ENCODE peak calls at places on chromosomes 16 and 17, in five cellular contexts. G is testis, I is heart right ventricle, H is breast epithelium, U is ascending aorta. P is an unnamed sample.

GRCh38 chr16:28291651-28292626 is at the start of gene SBK1:
- DNase-seq in G (peak), I (peak), H (peak), U (peak), P (peak)

GRCh38 chr17:68656666-68657065 is 55.5 kb upstream of the FAM20A start:
- DNase-seq in G (peak), I (no peak), H (no peak), U (no peak), P (no peak)

GRCh38 chr17:51152766-51153209 is 571 bp upstream of the NME1 start:
- DNase-seq in G (peak), I (no peak), H (peak), U (no peak), P (no peak)

GRCh38 chr17:68646626-68647526 is 45.7 kb upstream of the FAM20A start:
- DNase-seq in G (no peak), I (no peak), H (no peak), U (no peak), P (no peak)

GRCh38 chr17:66307257-66307656 is 4.8 kb downstream of the PRKCA start:
- DNase-seq in G (no peak), I (no peak), H (no peak), U (no peak), P (no peak)

GRCh38 chr16:2690852-2691251 is 8.5 kb downstream of the KCTD5 start:
- DNase-seq in G (no peak), I (no peak), H (no peak), U (no peak), P (no peak)

GRCh38 chr16:79609861-79610260 is 9.3 kb upstream of the MAF start:
- DNase-seq in G (no peak), I (no peak), H (no peak), U (no peak), P (no peak)

GRCh38 chr16:27491894-27492587 is 57.7 kb downstream of the GTF3C1 start:
- DNase-seq in G (no peak), I (no peak), H (no peak), U (no peak), P (no peak)

GRCh38 chr17:35372846-35373531 is 432 bp downstream of the SLFN11 start:
- DNase-seq in G (no peak), I (no peak), H (no peak), U (no peak), P (peak)

GRCh38 chr16:30473231-30474061 is 904 bp downstream of the ITGAL start:
- DNase-seq in G (no peak), I (no peak), H (no peak), U (no peak), P (no peak)

GRCh38 chr17:14776791-14777190 is 475.9 kb downstream of the HS3ST3B1 start:
- DNase-seq in G (no peak), I (no peak), H (no peak), U (no peak), P (peak)

GRCh38 chr17:57085448-57086068 is 512 bp downstream of the AKAP1 start:
- DNase-seq in G (peak), I (peak), H (no peak), U (peak), P (peak)

GRCh38 chr16:54657058-54657708 is 273.5 kb upstream of the IRX5 start:
- DNase-seq in G (peak), I (no peak), H (peak), U (peak), P (peak)

GRCh38 chr17:50684612-50685333 is 22.9 kb downstream of the ANKRD40 start:
- DNase-seq in G (no peak), I (no peak), H (no peak), U (no peak), P (no peak)

GRCh38 chr16:31081428-31082351 is 7.1 kb downstream of the PRSS53 start:
- DNase-seq in G (no peak), I (no peak), H (no peak), U (no peak), P (no peak)

GRCh38 chr16:228151-228855 is 946 bp downstream of the LUC7L start:
- DNase-seq in G (no peak), I (no peak), H (no peak), U (no peak), P (peak)

DNA sequence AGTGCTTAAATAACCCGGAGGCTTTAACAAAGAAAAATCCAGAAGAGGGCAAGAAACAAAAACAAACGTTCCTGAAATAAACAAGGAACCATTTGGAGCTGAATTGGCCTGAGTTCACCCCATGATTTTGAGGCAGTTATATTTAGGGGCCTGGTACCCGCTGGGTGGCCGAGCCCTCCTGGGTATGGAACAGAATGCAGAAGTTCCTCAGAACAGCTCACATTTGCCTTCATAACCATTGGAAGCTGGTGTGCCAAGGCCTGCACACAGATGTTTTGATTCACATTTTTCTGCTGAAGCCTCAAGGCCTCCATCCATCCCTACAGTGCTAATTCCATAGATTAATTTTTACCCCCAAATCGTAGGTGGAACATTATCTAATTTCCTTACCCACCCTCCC is 3.3 kb upstream of the ZFHX3 start:
- DNase-seq in G (no peak), I (no peak), H (no peak), U (no peak), P (no peak)
- TF ChIP-seq CTCF in G (no peak), I (no peak), H (no peak), U (no peak), P (no peak)

DNA sequence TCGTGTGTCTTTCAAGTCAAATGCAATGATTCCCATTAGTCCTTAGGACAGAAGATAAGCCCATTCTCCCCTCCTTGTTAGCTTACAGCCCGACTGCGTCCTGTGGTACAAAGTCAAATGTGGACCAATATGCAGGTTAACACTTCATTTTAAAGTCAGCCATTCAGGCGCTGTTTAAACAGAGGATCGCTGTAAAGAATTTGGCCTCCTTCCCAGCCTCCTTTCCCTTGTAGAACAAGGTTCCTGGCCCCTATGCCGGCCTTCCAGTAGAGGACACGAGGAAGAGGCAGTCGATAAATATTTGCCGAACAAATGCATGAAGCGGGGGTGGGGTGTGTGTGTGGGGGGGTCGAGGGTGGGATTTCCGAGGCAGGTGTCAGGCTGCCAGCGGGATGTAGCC is 4.3 kb downstream of the SDK2 start:
- DNase-seq in G (no peak), I (no peak), H (no peak), U (no peak), P (no peak)
- H3K27ac ChIP-seq in G (no peak), I (no peak), H (no peak), U (peak), P (no peak)

GRCh38 chr17:43540821-43541674 is 5.1 kb downstream of the ETV4 start:
- DNase-seq in G (no peak), I (no peak), H (no peak), U (no peak), P (no peak)
- TF ChIP-seq CTCF in G (no peak), I (no peak), H (no peak), U (no peak), P (no peak)

GRCh38 chr17:37294888-37295287 is 80.9 kb upstream of the C17orf78 start:
- DNase-seq in G (no peak), I (no peak), H (no peak), U (no peak), P (no peak)

GRCh38 chr17:37299257-37299985 is 76.4 kb upstream of the C17orf78 start:
- DNase-seq in G (peak), I (no peak), H (no peak), U (no peak), P (no peak)

GRCh38 chr17:37291351-37291750 is 84.4 kb upstream of the C17orf78 start:
- DNase-seq in G (no peak), I (no peak), H (no peak), U (no peak), P (no peak)

GRCh38 chr17:37292429-37293139 is 83.2 kb upstream of the C17orf78 start:
- DNase-seq in G (no peak), I (no peak), H (no peak), U (no peak), P (no peak)

DNA sequence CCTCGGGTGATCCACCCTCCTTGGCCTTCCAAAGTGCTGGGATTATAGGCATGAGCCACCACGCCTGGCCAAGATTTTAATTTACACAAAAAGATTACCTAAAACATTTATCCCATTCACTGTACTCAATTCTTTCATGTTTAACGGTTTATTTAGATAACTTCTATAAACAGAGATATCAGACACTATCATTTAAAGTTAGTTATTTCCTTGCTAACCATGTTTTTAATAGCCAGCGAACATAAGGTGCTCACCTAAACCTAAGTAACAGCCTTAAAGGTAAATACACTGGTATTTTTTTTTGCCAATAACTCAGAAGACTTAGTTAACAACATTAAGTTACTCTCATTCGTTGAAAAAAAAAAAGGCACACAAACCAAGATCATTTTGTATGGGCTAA is 82.0 kb upstream of the C17orf78 start:
- DNase-seq in G (no peak), I (no peak), H (no peak), U (no peak), P (no peak)
- H3K27ac ChIP-seq in G (no peak), I (no peak), H (no peak), U (no peak), P (no peak)

DNA sequence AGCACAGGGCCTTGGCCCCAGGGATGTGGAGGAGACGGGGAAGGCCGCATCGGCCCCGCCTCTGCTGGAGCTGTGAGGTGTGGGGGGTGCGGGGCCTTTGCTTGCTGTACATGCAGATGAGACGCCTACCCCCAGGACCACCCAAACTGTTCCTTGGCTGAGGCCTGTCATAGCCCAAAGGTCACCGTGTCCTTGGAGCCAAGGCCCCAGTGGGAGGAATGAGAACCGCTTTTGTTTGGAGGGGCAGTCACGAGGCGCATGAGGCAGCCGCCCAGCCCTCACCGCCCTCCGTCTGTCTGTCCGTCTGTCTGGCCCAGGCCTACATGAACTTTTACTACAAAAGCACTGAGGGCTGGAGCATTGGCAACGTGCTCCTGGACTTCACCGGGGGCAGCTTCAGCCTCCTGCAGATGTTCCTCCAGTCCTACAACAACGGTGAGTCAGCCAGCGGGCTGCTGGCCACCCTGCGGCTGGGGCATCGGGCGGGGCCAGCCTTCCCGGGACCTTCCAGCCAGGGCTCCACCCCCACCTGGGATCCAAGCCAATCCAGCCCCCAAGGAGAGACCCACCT is 8.8 kb downstream of the TAX1BP3 start:
- DNase-seq in G (peak), I (peak), H (peak), U (peak), P (peak)
- TF ChIP-seq CTCF in G (peak), I (peak), H (no peak), U (peak), P (no peak)

DNA sequence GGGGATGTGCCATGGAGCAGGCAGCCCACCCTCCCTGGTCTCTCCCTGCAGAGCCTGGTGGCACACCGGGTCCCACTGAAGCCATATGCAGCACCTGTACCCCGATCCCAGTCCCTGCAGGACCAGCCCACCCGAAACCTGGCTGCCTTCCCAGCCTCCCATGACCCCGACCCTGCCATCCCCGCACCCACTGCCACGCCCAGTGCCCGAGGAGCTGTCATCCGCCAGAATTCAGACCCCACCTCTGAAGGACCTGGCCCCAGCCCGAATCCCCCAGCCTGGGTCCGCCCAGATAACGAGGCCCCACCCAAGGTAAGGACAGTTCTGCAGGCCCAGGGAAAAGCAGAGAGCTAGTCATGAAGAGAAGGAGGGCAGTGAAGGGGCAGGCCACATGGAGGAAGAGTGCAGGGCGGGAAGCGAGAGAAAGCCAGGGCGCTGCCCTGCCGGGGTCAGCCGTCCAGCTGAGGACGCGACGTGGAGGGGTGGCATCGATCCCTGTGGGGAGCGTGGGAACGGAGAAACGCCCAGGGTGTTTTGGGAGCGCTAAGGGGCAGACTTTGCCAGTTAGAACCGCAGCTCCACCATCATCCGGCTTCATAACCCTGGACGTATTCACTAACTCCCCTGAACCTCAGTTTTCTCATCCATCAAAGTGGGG is 7.8 kb upstream of the C17orf107 start:
- DNase-seq in G (no peak), I (no peak), H (no peak), U (no peak), P (no peak)
- H3K27ac ChIP-seq in G (no peak), I (no peak), H (no peak), U (no peak), P (peak)

GRCh38 chr17:43366809-43367587 is 31.8 kb upstream of the ARL4D start:
- DNase-seq in G (no peak), I (no peak), H (no peak), U (peak), P (no peak)

GRCh38 chr17:43371227-43371821 is 27.5 kb upstream of the ARL4D start:
- DNase-seq in G (no peak), I (no peak), H (no peak), U (no peak), P (no peak)

GRCh38 chr17:43369986-43370385 is 28.8 kb upstream of the ARL4D start:
- DNase-seq in G (no peak), I (no peak), H (no peak), U (no peak), P (no peak)

GRCh38 chr17:43367588-43368242 is 31.1 kb upstream of the ARL4D start:
- DNase-seq in G (no peak), I (no peak), H (no peak), U (peak), P (peak)

GRCh38 chr17:43368740-43369506 is 29.9 kb upstream of the ARL4D start:
- DNase-seq in G (peak), I (peak), H (peak), U (peak), P (peak)
- TF ChIP-seq CTCF in G (no peak), I (no peak), H (no peak), U (peak), P (peak)

GRCh38 chr16:89795676-89796075 is 20.8 kb downstream of the FANCA start:
- DNase-seq in G (no peak), I (no peak), H (no peak), U (no peak), P (no peak)
- H3K27ac ChIP-seq in G (no peak), I (no peak), H (no peak), U (no peak), P (no peak)

P was measured in RWPE1.